ENCODE peak calls at places on chromosome 3, in seven cellular contexts. U is heart left ventricle; M is pancreas; J is neural progenitor cell; R is adrenal gland; W is effector memory CD4-positive, alpha-beta T cell; O is transverse colon. Q is an unnamed sample.

GRCh38 chr3:42728056-42728455 is 25.5 kb upstream of the HHATL start:
- DNase-seq in U (peak; percentile 58), M (no peak), J (no peak), R (no peak), W (no peak), O (no peak), Q (no peak)

GRCh38 chr3:141401584-141402475 is 33.5 kb downstream of the ZBTB38 start:
- DNase-seq in U (peak; percentile 57), M (peak; percentile 52), J (peak; percentile 73), R (peak; percentile 56), W (no peak), O (peak; percentile 51), Q (peak; percentile 26)

GRCh38 chr3:128933213-128933921 is 53.9 kb downstream of the ACAD9 start:
- DNase-seq in U (no peak), M (no peak), J (no peak), R (no peak), W (no peak), O (no peak), Q (no peak)

GRCh38 chr3:151974067-151974466 is 100.6 kb downstream of the SUCNR1 start:
- DNase-seq in U (no peak), M (no peak), J (peak; percentile 43), R (no peak), W (no peak), O (no peak), Q (no peak)

GRCh38 chr3:94269763-94270162 is 206.9 kb downstream of the NSUN3 start:
- DNase-seq in U (no peak), M (no peak), J (no peak), R (no peak), W (no peak), O (no peak), Q (no peak)

GRCh38 chr3:164730810-164731209 is 347.5 kb downstream of the SI start:
- DNase-seq in U (no peak), M (no peak), J (no peak), R (no peak), W (no peak), O (no peak), Q (no peak)

GRCh38 chr3:105842943-105843342 is 25.9 kb downstream of the CBLB start:
- DNase-seq in U (no peak), M (no peak), J (no peak), R (no peak), W (no peak), O (no peak), Q (no peak)

GRCh38 chr3:11118181-11118682 is 36.1 kb upstream of the HRH1 start:
- DNase-seq in U (no peak), M (no peak), J (no peak), R (no peak), W (no peak), O (no peak), Q (no peak)

GRCh38 chr3:62226601-62227339 is 146.6 kb downstream of the FEZF2 start:
- DNase-seq in U (no peak), M (no peak), J (no peak), R (no peak), W (no peak), O (no peak), Q (no peak)

GRCh38 chr3:117168896-117169295 is 459.3 kb downstream of the TUSC7 start:
- DNase-seq in U (no peak), M (no peak), J (no peak), R (no peak), W (no peak), O (no peak), Q (no peak)

GRCh38 chr3:125039041-125039896 is 16.5 kb downstream of the HEG1 start:
- DNase-seq in U (no peak), M (no peak), J (peak; percentile 90), R (no peak), W (no peak), O (no peak), Q (no peak)

GRCh38 chr3:60931452-60931851 is 319.8 kb downstream of the FHIT start:
- DNase-seq in U (no peak), M (no peak), J (no peak), R (no peak), W (no peak), O (no peak), Q (no peak)

GRCh38 chr3:145094355-145094941 is 1066.5 kb downstream of the PLOD2 start:
- DNase-seq in U (no peak), M (no peak), J (peak; percentile 48), R (peak; percentile 13), W (no peak), O (no peak), Q (no peak)

GRCh38 chr3:194691481-194692281 is 6.0 kb downstream of the FAM43A start:
- DNase-seq in U (no peak), M (no peak), J (no peak), R (no peak), W (no peak), O (no peak), Q (no peak)

GRCh38 chr3:3799173-3800075 is at the start of gene LRRN1:
- DNase-seq in U (peak; percentile 23), M (peak; percentile 67), J (peak; percentile 98), R (peak; percentile 21), W (no peak), O (peak; percentile 48), Q (no peak)

GRCh38 chr3:133659806-133660205 is 1.9 kb downstream of the TOPBP1 start:
- DNase-seq in U (no peak), M (no peak), J (no peak), R (no peak), W (no peak), O (no peak), Q (no peak)

GRCh38 chr3:190586631-190587000 is 72.7 kb downstream of the IL1RAP start:
- DNase-seq in U (no peak), M (no peak), J (no peak), R (no peak), W (no peak), O (no peak), Q (no peak)

GRCh38 chr3:127761101-127761802 is 61.1 kb downstream of the MGLL start:
- DNase-seq in U (no peak), M (no peak), J (no peak), R (no peak), W (no peak), O (peak; percentile 36), Q (no peak)

GRCh38 chr3:6935964-6936363 is 75.0 kb downstream of the GRM7 start:
- DNase-seq in U (no peak), M (peak; percentile 61), J (no peak), R (no peak), W (no peak), O (no peak), Q (no peak)
- H3K9me3 ChIP-seq in U (no peaks in the 10 kb centered on the region), M (no peaks in the 10 kb centered on the region), J (no peaks in the 10 kb centered on the region), R (no peaks in the 10 kb centered on the region), W (no peaks in the 10 kb centered on the region), O (no peaks in the 10 kb centered on the region), Q (no peaks in the 10 kb centered on the region)

GRCh38 chr3:25284249-25284648 is 143.8 kb upstream of the RARB start:
- DNase-seq in U (no peak), M (no peak), J (no peak), R (no peak), W (no peak), O (no peak), Q (no peak)

GRCh38 chr3:25288416-25288815 is 139.6 kb upstream of the RARB start:
- DNase-seq in U (no peak), M (no peak), J (no peak), R (no peak), W (no peak), O (no peak), Q (no peak)

GRCh38 chr3:25281041-25281842 is 146.8 kb upstream of the RARB start:
- DNase-seq in U (no peak), M (no peak), J (peak; percentile 37), R (no peak), W (no peak), O (no peak), Q (no peak)

GRCh38 chr3:25283596-25283995 is 144.5 kb upstream of the RARB start:
- DNase-seq in U (no peak), M (no peak), J (no peak), R (no peak), W (no peak), O (no peak), Q (no peak)
- H3K9me3 ChIP-seq in U (no peaks in the 10 kb centered on the region), M (no peaks in the 10 kb centered on the region), J (no peaks in the 10 kb centered on the region), R (no peaks in the 10 kb centered on the region), W (no peaks in the 10 kb centered on the region), O (no peaks in the 10 kb centered on the region), Q (no peaks in the 10 kb centered on the region)

DNA sequence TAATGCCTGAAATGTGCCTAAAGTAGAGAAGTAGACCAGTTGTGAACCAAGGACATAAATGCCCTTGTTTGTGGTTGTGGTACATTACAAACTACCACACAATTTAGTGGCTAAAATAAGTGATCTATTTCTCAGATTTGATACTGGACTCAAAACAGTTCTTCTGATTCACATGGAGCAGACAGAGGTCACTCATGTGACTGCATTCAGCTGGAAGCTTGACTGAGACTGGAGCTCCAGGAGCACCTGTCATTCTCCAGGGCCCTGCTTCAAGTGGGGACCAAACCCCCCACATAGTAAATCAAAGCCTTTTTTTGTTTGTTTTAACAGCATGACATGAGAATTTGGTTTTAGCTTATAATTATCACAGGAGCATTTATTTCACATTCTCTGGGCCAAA is 301.2 kb downstream of the OXSM start:
- DNase-seq in U (no peak), M (no peak), J (no peak), R (no peak), W (no peak), O (no peak), Q (no peak)
- H3K9me3 ChIP-seq in U (no peaks in the 10 kb centered on the region), M (no peaks in the 10 kb centered on the region), J (no peaks in the 10 kb centered on the region), R (no peaks in the 10 kb centered on the region), W (peaks cover 6% of the 10 kb centered on the region), O (peaks cover 21% of the 10 kb centered on the region), Q (no peaks in the 10 kb centered on the region)

GRCh38 chr3:44722103-44722401 is 7.4 kb upstream of the ZNF501 start:
- DNase-seq in U (no peak), M (no peak), J (no peak), R (no peak), W (no peak), O (no peak), Q (no peak)
- H3K9me3 ChIP-seq in U (peaks cover 10% of the 10 kb centered on the region), M (no peaks in the 10 kb centered on the region), J (peaks cover 36% of the 10 kb centered on the region), R (peaks cover 29% of the 10 kb centered on the region), W (peaks cover 67% of the 10 kb centered on the region), O (peaks cover 80% of the 10 kb centered on the region), Q (peaks cover 51% of the 10 kb centered on the region)

GRCh38 chr3:21328982-21329381 is 422.0 kb downstream of the ZNF385D start:
- DNase-seq in U (no peak), M (no peak), J (no peak), R (no peak), W (no peak), O (no peak), Q (no peak)
- H3K9me3 ChIP-seq in U (no peaks in the 10 kb centered on the region), M (no peaks in the 10 kb centered on the region), J (no peaks in the 10 kb centered on the region), R (no peaks in the 10 kb centered on the region), W (no peaks in the 10 kb centered on the region), O (no peaks in the 10 kb centered on the region), Q (no peaks in the 10 kb centered on the region)

GRCh38 chr3:32261545-32261944 is 23.1 kb downstream of the CMTM8 start:
- DNase-seq in U (no peak), M (no peak), J (no peak), R (no peak), W (no peak), O (no peak), Q (no peak)
- H3K9me3 ChIP-seq in U (no peaks in the 10 kb centered on the region), M (no peaks in the 10 kb centered on the region), J (no peaks in the 10 kb centered on the region), R (no peaks in the 10 kb centered on the region), W (no peaks in the 10 kb centered on the region), O (no peaks in the 10 kb centered on the region), Q (no peaks in the 10 kb centered on the region)

GRCh38 chr3:180229113-180229512 is 192.4 kb upstream of the PEX5L start:
- DNase-seq in U (no peak), M (no peak), J (peak; percentile 8), R (no peak), W (no peak), O (no peak), Q (no peak)
- H3K9me3 ChIP-seq in U (no peaks in the 10 kb centered on the region), M (no peaks in the 10 kb centered on the region), J (peaks cover 30% of the 10 kb centered on the region), R (peaks cover 9% of the 10 kb centered on the region), W (no peaks in the 10 kb centered on the region), O (peaks cover 6% of the 10 kb centered on the region), Q (no peaks in the 10 kb centered on the region)